ENCODE peak calls at places on chromosomes 12 and 14, in ten cellular contexts. B is activated CD4-positive, alpha-beta T cell treated with anti-CD3 and anti-CD28 coated beads, Interleukin-2, amount 10 ng/mL, durations not matched to agents 24 days and 14 days; N is AG09319; K is cardiac muscle cell; L is stimulated activated CD4-positive, alpha-beta T cell treated with anti-CD3 and anti-CD28 coated beads, Interleukin-12 subunit alpha, Interleukin-12 subunit beta, amount 100 ng/mL, for 4 hours; D is CD8-positive, alpha-beta T cell; T is gastrocnemius medialis; I is CD4-positive, alpha-beta T cell; F is choroid plexus epithelial cell; C is HTR-8/SVneo. Y is an unnamed sample.
A peak's percentile ranks its signal among the peaks of the same experiment; 100 is the strongest.

GRCh38 chr14:94162466-94162865 is 11.7 kb upstream of the PPP4R4 start:
- DNase-seq in B (no peak), N (no peak), K (no peak), L (no peak), D (no peak), T (no peak), I (no peak), F (no peak), C (no peak), Y (no peak)

GRCh38 chr12:27525373-27525772 is 1.4 kb downstream of the PPFIBP1 start:
- DNase-seq in B (no peak), N (no peak), K (peak; percentile 83), L (no peak), D (no peak), T (no peak), I (no peak), F (peak; percentile 63), C (peak; percentile 72), Y (no peak)

GRCh38 chr12:6041891-6042290 is 82.6 kb downstream of the VWF start:
- DNase-seq in B (no peak), N (no peak), K (peak; percentile 62), L (no peak), D (no peak), T (no peak), I (no peak), F (peak; percentile 53), C (no peak), Y (no peak)

GRCh38 chr12:75455839-75456238 is 24.7 kb upstream of the GLIPR1 start:
- DNase-seq in B (no peak), N (no peak), K (no peak), L (no peak), D (no peak), T (no peak), I (no peak), F (no peak), C (no peak), Y (no peak)

GRCh38 chr12:47767197-47767724 is 5.8 kb upstream of the SLC48A1 start:
- DNase-seq in B (peak; percentile 90), N (no peak), K (peak; percentile 57), L (peak; percentile 68), D (peak; percentile 74), T (no peak), I (peak; percentile 70), F (peak; percentile 70), C (no peak), Y (peak; percentile 67)

GRCh38 chr12:71014180-71014785 is 93.7 kb upstream of the PTPRR start:
- DNase-seq in B (no peak), N (no peak), K (peak; percentile 83), L (no peak), D (no peak), T (no peak), I (no peak), F (peak; percentile 89), C (peak; percentile 13), Y (no peak)

GRCh38 chr14:54606631-54607133 is 39.8 kb downstream of the SAMD4A start:
- DNase-seq in B (no peak), N (peak; percentile 67), K (peak; percentile 67), L (no peak), D (no peak), T (peak; percentile 68), I (no peak), F (peak; percentile 50), C (no peak), Y (no peak)

GRCh38 chr14:39085933-39086332 is 17.1 kb downstream of the SEC23A start:
- DNase-seq in B (no peak), N (no peak), K (peak; percentile 51), L (no peak), D (no peak), T (no peak), I (no peak), F (peak; percentile 25), C (no peak), Y (no peak)

GRCh38 chr12:15979096-15980091 is 68.3 kb downstream of the DERA start:
- DNase-seq in B (no peak), N (peak; percentile 74), K (peak; percentile 74), L (no peak), D (no peak), T (no peak), I (no peak), F (peak; percentile 87), C (peak; percentile 7), Y (no peak)

GRCh38 chr12:110577717-110578521 is 5.2 kb downstream of the PPTC7 start:
- DNase-seq in B (peak; percentile 87), N (peak; percentile 48), K (peak; percentile 65), L (no peak), D (peak; percentile 27), T (peak; percentile 36), I (no peak), F (peak; percentile 82), C (no peak), Y (no peak)

GRCh38 chr14:36524220-36524837 is 4.3 kb upstream of the NKX2-1 start:
- DNase-seq in B (no peak), N (no peak), K (no peak), L (no peak), D (no peak), T (no peak), I (no peak), F (no peak), C (no peak), Y (no peak)

GRCh38 chr12:25585021-25585523 is 32.0 kb upstream of the LMNTD1 start:
- DNase-seq in B (no peak), N (peak; percentile 84), K (peak; percentile 96), L (no peak), D (no peak), T (peak; percentile 20), I (no peak), F (peak; percentile 99), C (no peak), Y (no peak)

GRCh38 chr14:42407153-42407552 is 800.5 kb downstream of the LRFN5 start:
- DNase-seq in B (no peak), N (no peak), K (no peak), L (no peak), D (no peak), T (no peak), I (no peak), F (no peak), C (no peak), Y (no peak)

GRCh38 chr12:65004270-65004669 is 116.8 kb downstream of the WIF1 start:
- DNase-seq in B (no peak), N (no peak), K (no peak), L (no peak), D (no peak), T (no peak), I (no peak), F (no peak), C (no peak), Y (no peak)

GRCh38 chr12:10027311-10028099 is 3.0 kb upstream of the CLEC9A start:
- DNase-seq in B (no peak), N (no peak), K (no peak), L (no peak), D (no peak), T (no peak), I (no peak), F (peak; percentile 49), C (peak; percentile 11), Y (no peak)

GRCh38 chr14:51180577-51180976 is 59.5 kb upstream of the TMX1 start:
- DNase-seq in B (no peak), N (no peak), K (no peak), L (no peak), D (no peak), T (no peak), I (no peak), F (no peak), C (no peak), Y (no peak)

GRCh38 chr12:116918464-116918863 is 7.7 kb downstream of the FBXW8 start:
- DNase-seq in B (no peak), N (no peak), K (no peak), L (no peak), D (no peak), T (no peak), I (no peak), F (no peak), C (no peak), Y (no peak)

GRCh38 chr12:103844296-103844695 is 3.3 kb upstream of the NT5DC3 start:
- DNase-seq in B (no peak), N (no peak), K (no peak), L (no peak), D (no peak), T (no peak), I (no peak), F (no peak), C (no peak), Y (no peak)

Y was measured in stomach.